ENCODE peak calls at places on chromosomes 5 and 9, in six cellular contexts. Z is NCI-H1930, Y is iris pigment epithelial cell, T is GM13977, S is activated T-helper 1 cell treated with Interleukin-2 at 50 U/mL for 16 hours, C is A172. A is an unnamed sample.
A peak's percentile ranks its signal among the peaks of the same experiment; 100 is the strongest.

GRCh38 chr9:111559000-111559610 is 34.1 kb downstream of the ZNF483 start:
- DNase-seq in Z (no peak), Y (peak; percentile 77), S (no peak), C (no peak), T (no peak), A (no peak)

GRCh38 chr9:72012642-72013041 is 47.8 kb downstream of the C9orf57 start:
- DNase-seq in S (no peak), T (no peak), C (peak; percentile 24), Z (no peak), Y (no peak), A (no peak)

GRCh38 chr5:181260720-181261319 is at the start of gene TRIM52:
- DNase-seq in T (peak; percentile 90), Y (peak; percentile 86), S (peak; percentile 83), C (peak; percentile 84), Z (no peak), A (no peak)

GRCh38 chr5:170917113-170917512 is 55.3 kb downstream of the RANBP17 start:
- DNase-seq in Y (no peak), C (no peak), T (no peak), Z (no peak), S (no peak), A (no peak)

GRCh38 chr5:163594951-163595350 is 89.5 kb downstream of the MAT2B start:
- DNase-seq in Z (no peak), Y (no peak), T (no peak), C (no peak), S (no peak), A (no peak)

GRCh38 chr9:97853056-97853843 is at the start of gene FOXE1:
- DNase-seq in C (no peak), S (no peak), T (no peak), Z (no peak), Y (no peak), A (no peak)

GRCh38 chr5:181217805-181218065 is 5.3 kb upstream of the TRIM41 start:
- DNase-seq in T (no peak), C (no peak), Y (no peak), S (no peak), Z (no peak), A (no peak)

GRCh38 chr5:10451137-10451824 is 9.6 kb downstream of the ROPN1L start:
- DNase-seq in S (no peak), Y (no peak), T (no peak), Z (no peak), C (no peak), A (no peak)

GRCh38 chr5:97142521-97143254 is at the start of gene LIX1:
- DNase-seq in Z (no peak), C (peak; percentile 41), Y (peak; percentile 54), T (peak; percentile 45), S (no peak), A (peak; percentile 33)